ENCODE peak calls at places on chromosome 17, in seven cellular contexts. M is skeletal muscle cell, Z is fibroblast of mammary gland, W is tibial nerve, V is NCI-H446 treated with DMSO at 0.1 percent for 48 hours, H is body of pancreas, X is SJSA1. T is an unnamed sample.

GRCh38 chr17:82246365-82247174 is 17.7 kb downstream of the SLC16A3 start:
- DNase-seq in M (no peak), Z (peak), H (no peak), V (no peak), W (no peak), X (no peak), T (peak)

GRCh38 chr17:45923511-45924268 is 29.3 kb downstream of the MAPT start:
- DNase-seq in H (no peak), V (no peak), W (peak), M (peak), Z (peak), X (no peak), T (peak)

GRCh38 chr17:2656293-2656692 is 55.3 kb downstream of the CLUH start:
- DNase-seq in W (no peak), H (no peak), Z (no peak), V (no peak), X (no peak), M (no peak), T (no peak)

GRCh38 chr17:3712811-3713463 is 10.8 kb upstream of the HASPIN start:
- DNase-seq in W (no peak), Z (no peak), V (no peak), M (no peak), H (no peak), X (peak), T (no peak)

GRCh38 chr17:12047977-12048376 is 27.3 kb downstream of the MAP2K4 start:
- DNase-seq in M (no peak), Z (peak), V (no peak), W (no peak), H (no peak), X (peak), T (peak)

GRCh38 chr17:68290268-68290954 is 516 bp downstream of the SLC16A6 start:
- DNase-seq in W (no peak), Z (no peak), X (no peak), M (no peak), V (no peak), H (peak), T (no peak)

GRCh38 chr17:57959929-57960328 is 4.7 kb upstream of the CUEDC1 start:
- DNase-seq in X (no peak), H (no peak), V (no peak), M (no peak), W (no peak), Z (no peak), T (no peak)

GRCh38 chr17:40862985-40863733 is 3.9 kb downstream of the KRT12 start:
- DNase-seq in Z (no peak), X (no peak), M (no peak), W (no peak), V (no peak), H (no peak), T (no peak)

GRCh38 chr17:38402897-38403296 is 25.4 kb upstream of the ARHGAP23 start:
- DNase-seq in H (no peak), M (no peak), Z (no peak), V (no peak), W (no peak), X (no peak), T (no peak)

GRCh38 chr17:69637399-69638165 is 223.1 kb downstream of the MAP2K6 start:
- DNase-seq in M (peak), Z (peak), H (no peak), X (no peak), V (no peak), W (no peak), T (peak)

GRCh38 chr17:80968602-80969029 is 23.0 kb upstream of the CHMP6 start:
- DNase-seq in Z (no peak), X (no peak), H (peak), V (peak), W (no peak), M (no peak), T (peak)

GRCh38 chr17:46960152-46960551 is 18.9 kb downstream of the RPRML start:
- DNase-seq in V (no peak), Z (no peak), H (no peak), M (no peak), X (no peak), W (no peak), T (no peak)

GRCh38 chr17:75238684-75239191 is 22.7 kb downstream of the GGA3 start:
- DNase-seq in W (no peak), M (no peak), Z (peak), X (peak), V (peak), H (peak), T (peak)

GRCh38 chr17:73100363-73100762 is 7.9 kb upstream of the SLC39A11 start:
- DNase-seq in H (no peak), X (no peak), M (no peak), W (no peak), V (no peak), Z (no peak), T (no peak)

GRCh38 chr17:65618516-65618915 is 57.1 kb upstream of the AXIN2 start:
- DNase-seq in X (no peak), V (no peak), M (no peak), Z (no peak), H (no peak), W (no peak), T (no peak)

GRCh38 chr17:38457577-38458371 is 29.5 kb downstream of the ARHGAP23 start:
- DNase-seq in Z (no peak), X (no peak), M (no peak), H (no peak), V (no peak), W (no peak), T (no peak)

GRCh38 chr17:16493470-16494048 is 1.6 kb upstream of the LRRC75A start:
- DNase-seq in Z (no peak), M (no peak), H (no peak), V (no peak), X (no peak), W (no peak), T (no peak)